ENCODE peak calls at places on chromosomes 16 and 17, in four cellular contexts. One of them, this sample, is unnamed.

GRCh38 chr16:88909431-88910210 is 43.2 kb upstream of the PABPN1L start:
- DNase-seq in CD8-positive, alpha-beta T cell: no peak
- DNase-seq in A549: no peak
- DNase-seq in H9: no peak
- DNase-seq in this sample: no peak

GRCh38 chr17:13410874-13411273 is 190.9 kb downstream of the HS3ST3A1 start:
- DNase-seq in CD8-positive, alpha-beta T cell: no peak
- DNase-seq in A549: no peak
- DNase-seq in H9: no peak
- DNase-seq in this sample: no peak

GRCh38 chr17:574061-574460 is 140.6 kb downstream of the VPS53 start:
- DNase-seq in CD8-positive, alpha-beta T cell: no peak
- DNase-seq in A549: no peak
- DNase-seq in H9: no peak
- DNase-seq in this sample: no peak

GRCh38 chr17:61002316-61002736 is 324.7 kb downstream of the BCAS3 start:
- DNase-seq in CD8-positive, alpha-beta T cell: no peak
- DNase-seq in A549: peak; percentile 63
- DNase-seq in H9: no peak
- DNase-seq in this sample: no peak

GRCh38 chr17:42284020-42284369 is 4.3 kb upstream of the STAT5A start:
- DNase-seq in CD8-positive, alpha-beta T cell: no peak
- DNase-seq in A549: no peak
- DNase-seq in H9: peak; percentile 6
- DNase-seq in this sample: no peak

GRCh38 chr16:10754941-10755340 is 11.3 kb downstream of the NUBP1 start:
- DNase-seq in CD8-positive, alpha-beta T cell: no peak
- DNase-seq in A549: no peak
- DNase-seq in H9: no peak
- DNase-seq in this sample: no peak

GRCh38 chr17:66533572-66533971 is 231.2 kb downstream of the PRKCA start:
- DNase-seq in CD8-positive, alpha-beta T cell: no peak
- DNase-seq in A549: no peak
- DNase-seq in H9: peak; percentile 68
- DNase-seq in this sample: peak; percentile 84

GRCh38 chr17:28549274-28550132 is 2.9 kb downstream of the UNC119 start:
- DNase-seq in CD8-positive, alpha-beta T cell: peak; percentile 51
- DNase-seq in A549: no peak
- DNase-seq in H9: no peak
- DNase-seq in this sample: peak; percentile 55

GRCh38 chr16:56190903-56191806 is at the start of gene GNAO1:
- DNase-seq in CD8-positive, alpha-beta T cell: peak; percentile 65
- DNase-seq in A549: peak; percentile 47
- DNase-seq in H9: peak; percentile 71
- DNase-seq in this sample: peak; percentile 88

GRCh38 chr16:11386054-11386680 is 40.9 kb downstream of the RMI2 start:
- DNase-seq in CD8-positive, alpha-beta T cell: no peak
- DNase-seq in A549: no peak
- DNase-seq in H9: no peak
- DNase-seq in this sample: no peak

GRCh38 chr17:34443832-34444469 is 80.9 kb upstream of the CCL1 start:
- DNase-seq in CD8-positive, alpha-beta T cell: no peak
- DNase-seq in A549: peak; percentile 43
- DNase-seq in H9: peak; percentile 71
- DNase-seq in this sample: peak; percentile 89

GRCh38 chr17:72222571-72222970 is 101.8 kb downstream of the SOX9 start:
- DNase-seq in CD8-positive, alpha-beta T cell: no peak
- DNase-seq in A549: no peak
- DNase-seq in H9: no peak
- DNase-seq in this sample: no peak

GRCh38 chr16:57045694-57046381 is 46.5 kb upstream of the CPNE2 start:
- DNase-seq in CD8-positive, alpha-beta T cell: peak; percentile 56
- DNase-seq in A549: peak; percentile 48
- DNase-seq in H9: peak; percentile 80
- DNase-seq in this sample: peak; percentile 91

GRCh38 chr17:59425085-59425901 is 93.8 kb downstream of the YPEL2 start:
- DNase-seq in CD8-positive, alpha-beta T cell: no peak
- DNase-seq in A549: no peak
- DNase-seq in H9: no peak
- DNase-seq in this sample: peak; percentile 69

GRCh38 chr17:29649359-29649758 is 26.6 kb upstream of the CORO6 start:
- DNase-seq in CD8-positive, alpha-beta T cell: no peak
- DNase-seq in A549: no peak
- DNase-seq in H9: no peak
- DNase-seq in this sample: no peak

GRCh38 chr17:65593092-65593869 is 31.8 kb upstream of the AXIN2 start:
- DNase-seq in CD8-positive, alpha-beta T cell: peak; percentile 39
- DNase-seq in A549: no peak
- DNase-seq in H9: peak; percentile 59
- DNase-seq in this sample: peak; percentile 81

GRCh38 chr16:66387817-66388332 is 21.4 kb downstream of the CDH5 start:
- DNase-seq in CD8-positive, alpha-beta T cell: no peak
- DNase-seq in A549: no peak
- DNase-seq in H9: no peak
- DNase-seq in this sample: peak; percentile 28

GRCh38 chr16:11836653-11837244 is 14.6 kb downstream of the RSL1D1 start:
- DNase-seq in CD8-positive, alpha-beta T cell: no peak
- DNase-seq in A549: peak; percentile 16
- DNase-seq in H9: no peak
- DNase-seq in this sample: peak; percentile 66

GRCh38 chr16:4301968-4302367 is 13.9 kb upstream of the GLIS2 start:
- DNase-seq in CD8-positive, alpha-beta T cell: no peak
- DNase-seq in A549: no peak
- DNase-seq in H9: no peak
- DNase-seq in this sample: no peak

GRCh38 chr17:2926019-2926650 is 129.9 kb downstream of the RAP1GAP2 start:
- DNase-seq in CD8-positive, alpha-beta T cell: no peak
- DNase-seq in A549: peak; percentile 53
- DNase-seq in H9: no peak
- DNase-seq in this sample: peak; percentile 43

GRCh38 chr17:18186271-18186982 is 2.8 kb downstream of the ALKBH5 start:
- DNase-seq in CD8-positive, alpha-beta T cell: no peak
- DNase-seq in A549: no peak
- DNase-seq in H9: no peak
- DNase-seq in this sample: no peak

GRCh38 chr17:38430822-38431221 is 2.6 kb downstream of the ARHGAP23 start:
- DNase-seq in CD8-positive, alpha-beta T cell: no peak
- DNase-seq in A549: no peak
- DNase-seq in H9: no peak
- DNase-seq in this sample: peak; percentile 42

GRCh38 chr17:38434178-38434665 is 6.0 kb downstream of the ARHGAP23 start:
- DNase-seq in CD8-positive, alpha-beta T cell: no peak
- DNase-seq in A549: no peak
- DNase-seq in H9: no peak
- DNase-seq in this sample: peak; percentile 53

GRCh38 chr17:38429476-38430100 is 1.3 kb downstream of the ARHGAP23 start:
- DNase-seq in CD8-positive, alpha-beta T cell: no peak
- DNase-seq in A549: no peak
- DNase-seq in H9: no peak
- DNase-seq in this sample: peak; percentile 61

GRCh38 chr17:38430316-38430715 is 2.1 kb downstream of the ARHGAP23 start:
- DNase-seq in CD8-positive, alpha-beta T cell: no peak
- DNase-seq in A549: no peak
- DNase-seq in H9: no peak
- DNase-seq in this sample: no peak

DNA sequence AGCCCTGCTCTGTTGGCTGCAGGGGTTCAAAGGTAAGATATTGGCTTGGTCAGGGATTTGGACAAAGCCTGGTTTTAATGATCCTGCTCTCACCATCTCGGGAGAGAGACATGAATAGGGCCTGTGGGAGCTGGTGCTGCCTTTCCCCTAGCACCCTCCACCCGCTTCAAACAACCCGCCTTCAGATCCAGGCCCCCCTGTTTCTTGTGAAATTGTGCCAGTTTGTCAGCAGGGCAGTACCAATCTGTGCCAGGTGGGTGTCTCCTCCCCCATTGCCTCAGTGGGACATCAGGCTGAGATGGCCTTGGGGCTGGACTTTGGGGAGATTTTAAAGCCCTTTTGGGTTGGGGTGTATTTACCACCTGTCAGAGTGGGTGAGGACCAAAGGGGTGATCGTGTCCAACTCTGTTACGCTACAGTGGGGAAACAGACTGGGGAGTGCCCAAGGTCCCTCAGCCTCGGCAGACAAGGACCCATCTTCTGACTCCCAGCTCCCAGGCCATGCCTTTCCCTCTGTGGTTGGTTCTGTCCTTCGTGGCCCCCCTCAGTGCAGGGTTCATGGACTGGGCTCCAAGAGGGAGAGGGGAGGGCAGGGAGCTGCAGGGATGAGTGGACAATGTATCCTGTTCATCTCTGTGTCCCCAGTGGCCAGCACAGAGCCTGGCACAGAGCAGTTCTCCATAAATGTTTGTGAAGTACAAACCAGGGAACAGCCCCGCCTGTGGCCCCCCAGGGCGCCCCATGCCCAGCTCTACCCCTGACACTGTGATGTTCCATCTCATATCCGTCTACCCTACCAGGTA is 3.3 kb downstream of the ARHGAP23 start:
- DNase-seq in CD8-positive, alpha-beta T cell: no peak
- DNase-seq in A549: no peak
- DNase-seq in H9: no peak
- DNase-seq in this sample: peak; percentile 39
- H3K27ac ChIP-seq in CD8-positive, alpha-beta T cell: no peak overlapping the region
- H3K27ac ChIP-seq in A549: no peak overlapping the region
- H3K27ac ChIP-seq in H9: no peak overlapping the region
- H3K27ac ChIP-seq in this sample: no peak overlapping the region

GRCh38 chr16:24955975-24956731 is 59.0 kb downstream of the ARHGAP17 start:
- DNase-seq in CD8-positive, alpha-beta T cell: no peak
- DNase-seq in A549: no peak
- DNase-seq in H9: no peak
- DNase-seq in this sample: no peak
- TF ChIP-seq CTCF in CD8-positive, alpha-beta T cell: no peak
- TF ChIP-seq CTCF in A549: no peak
- TF ChIP-seq CTCF in H9: no peak
- TF ChIP-seq CTCF in this sample: no peak

DNA sequence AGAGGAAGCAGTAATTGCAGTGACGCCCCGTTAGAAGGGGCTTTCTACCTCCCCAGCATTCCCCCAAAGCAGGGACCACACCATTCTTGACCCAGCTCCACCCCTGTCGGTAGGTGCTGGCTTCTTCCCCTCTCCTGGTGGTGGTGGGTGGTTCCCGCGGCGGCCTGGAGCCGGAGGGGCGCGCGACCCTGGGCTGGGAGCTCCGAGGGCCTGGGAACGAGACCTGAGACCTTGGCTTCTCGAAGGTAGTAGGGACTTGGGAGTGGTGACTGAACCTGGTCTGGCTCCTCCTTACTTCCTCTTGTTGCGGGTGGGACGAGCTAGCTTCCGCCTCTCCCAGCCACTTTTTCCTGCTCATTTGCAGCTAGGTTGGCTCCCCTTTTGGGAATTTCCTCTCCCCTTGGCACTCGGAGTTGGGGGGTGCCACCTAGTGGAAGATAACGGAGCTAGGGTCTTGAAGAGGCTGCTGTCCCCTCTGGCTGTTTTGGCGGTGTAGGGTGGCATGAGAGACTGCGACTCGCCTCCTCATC is 460 bp downstream of the GRN start:
- DNase-seq in CD8-positive, alpha-beta T cell: peak; percentile 49
- DNase-seq in A549: peak; percentile 75
- DNase-seq in H9: peak; percentile 88
- DNase-seq in this sample: peak; percentile 94
- H3K27ac ChIP-seq in CD8-positive, alpha-beta T cell: no peak overlapping the region
- H3K27ac ChIP-seq in A549: peak overlapping the region; percentile 81
- H3K27ac ChIP-seq in H9: no peak overlapping the region
- H3K27ac ChIP-seq in this sample: no peak overlapping the region

GRCh38 chr17:49695698-49696232 is 12.0 kb downstream of the SLC35B1 start:
- DNase-seq in CD8-positive, alpha-beta T cell: no peak
- DNase-seq in A549: no peak
- DNase-seq in H9: no peak
- DNase-seq in this sample: no peak
- TF ChIP-seq CTCF in CD8-positive, alpha-beta T cell: no peak
- TF ChIP-seq CTCF in A549: no peak
- TF ChIP-seq CTCF in H9: no peak
- TF ChIP-seq CTCF in this sample: no peak

DNA sequence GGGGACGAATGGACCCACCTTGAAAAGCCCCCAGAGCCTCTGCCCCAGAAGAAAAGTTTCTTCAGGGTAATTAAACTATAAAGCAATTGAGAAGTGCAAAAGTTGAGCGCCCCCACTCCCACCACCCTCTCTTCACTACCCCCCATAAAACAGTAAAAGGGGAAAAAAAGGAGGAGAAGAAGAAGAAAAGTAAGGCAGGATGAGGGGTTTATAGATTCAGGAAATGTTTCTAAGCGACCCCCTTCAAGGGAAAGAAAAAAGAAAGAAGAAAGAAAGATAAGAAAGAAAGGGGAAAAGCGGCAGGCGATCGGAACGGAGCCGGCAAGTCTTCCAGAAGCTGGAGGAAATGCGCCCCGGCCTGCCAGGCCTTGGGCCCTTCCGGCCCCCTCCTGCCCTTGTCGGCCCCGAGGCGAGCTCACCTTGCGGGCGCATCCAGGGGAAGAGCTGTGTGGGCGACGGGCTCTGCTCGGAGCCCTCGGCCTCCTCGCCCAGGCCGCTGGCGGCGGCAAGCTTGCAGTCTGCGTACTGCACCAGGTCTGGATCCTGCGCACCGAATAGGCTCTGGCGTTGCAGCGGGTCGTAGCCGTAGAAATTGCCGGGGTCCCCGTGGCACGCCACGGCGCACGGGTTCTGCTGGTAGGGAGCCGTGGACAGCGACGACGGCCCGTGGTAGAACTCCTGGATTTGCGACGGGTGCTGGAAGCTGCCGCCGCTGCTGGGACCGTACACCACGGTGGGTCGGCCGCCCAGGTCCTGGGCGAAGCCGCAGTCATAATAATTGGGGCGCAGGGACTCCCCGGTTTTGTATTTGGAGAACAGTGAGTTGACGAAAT is 1.0 kb downstream of the HOXB8 start:
- DNase-seq in CD8-positive, alpha-beta T cell: peak; percentile 41
- DNase-seq in A549: peak; percentile 71
- DNase-seq in H9: peak; percentile 78
- DNase-seq in this sample: peak; percentile 85
- H3K27ac ChIP-seq in CD8-positive, alpha-beta T cell: no peak overlapping the region
- H3K27ac ChIP-seq in A549: peak overlapping the region; percentile 99
- H3K27ac ChIP-seq in H9: no peak overlapping the region
- H3K27ac ChIP-seq in this sample: no peak overlapping the region

GRCh38 chr16:67528870-67529638 is 425 bp downstream of the RIPOR1 start:
- DNase-seq in CD8-positive, alpha-beta T cell: no peak
- DNase-seq in A549: peak; percentile 49
- DNase-seq in H9: no peak
- DNase-seq in this sample: peak; percentile 82
- TF ChIP-seq CTCF in CD8-positive, alpha-beta T cell: no peak
- TF ChIP-seq CTCF in A549: no peak
- TF ChIP-seq CTCF in H9: no peak
- TF ChIP-seq CTCF in this sample: no peak

DNA sequence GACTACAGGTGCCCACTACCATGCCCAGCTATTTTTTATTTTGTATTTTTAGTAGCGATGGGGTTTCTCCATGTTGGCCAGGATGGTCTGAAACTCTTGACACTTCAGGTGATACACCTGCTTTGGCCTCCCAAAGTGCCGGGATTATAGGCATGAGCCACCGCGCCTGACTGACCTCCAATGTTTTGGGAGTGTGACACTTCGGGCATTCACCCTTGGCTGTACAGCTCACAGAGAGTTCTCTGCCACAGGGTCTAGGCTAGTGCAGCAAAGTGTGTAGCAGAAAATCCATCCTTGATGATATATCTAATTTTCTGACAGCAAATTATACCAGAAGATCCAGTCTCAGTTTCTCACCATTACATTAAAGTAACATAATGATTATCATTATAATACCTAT is 14.1 kb downstream of the FAM20A start:
- DNase-seq in CD8-positive, alpha-beta T cell: no peak
- DNase-seq in A549: no peak
- DNase-seq in H9: peak; percentile 18
- DNase-seq in this sample: peak; percentile 17
- H3K27ac ChIP-seq in CD8-positive, alpha-beta T cell: no peak overlapping the region
- H3K27ac ChIP-seq in A549: no peak overlapping the region
- H3K27ac ChIP-seq in H9: no peak overlapping the region
- H3K27ac ChIP-seq in this sample: no peak overlapping the region

GRCh38 chr16:83068686-83069085 is 441.9 kb downstream of the CDH13 start:
- DNase-seq in CD8-positive, alpha-beta T cell: no peak
- DNase-seq in A549: no peak
- DNase-seq in H9: no peak
- DNase-seq in this sample: no peak
- TF ChIP-seq CTCF in CD8-positive, alpha-beta T cell: no peak
- TF ChIP-seq CTCF in A549: no peak
- TF ChIP-seq CTCF in H9: no peak
- TF ChIP-seq CTCF in this sample: no peak